ENCODE peak calls at places on chromosomes 5 and 9, in five cellular contexts. P is hippocampal formation; Q is activated CD8-positive, alpha-beta memory T cell treated with anti-CD3 and anti-CD28 coated beads for 48 hours; U is stimulated activated CD4-positive, alpha-beta T cell treated with anti-CD3 and anti-CD28 coated beads, Interleukin-4, amount 100 ng/mL, for 1 hour; B is PC-9. J is an unnamed sample.

GRCh38 chr9:91778031-91778430 is 172.0 kb downstream of the ROR2 start:
- DNase-seq in U (no peak), B (no peak), Q (no peak), P (no peak), J (no peak)

GRCh38 chr5:33558489-33558888 is 117.7 kb downstream of the TARS1 start:
- DNase-seq in Q (no peak), U (no peak), B (no peak), P (no peak), J (no peak)

GRCh38 chr5:168114444-168115017 is 176.9 kb upstream of the WWC1 start:
- DNase-seq in U (peak; percentile 16), Q (peak; percentile 23), P (no peak), B (peak; percentile 50), J (no peak)

GRCh38 chr9:24616858-24617257 is 71.2 kb upstream of the IZUMO3 start:
- DNase-seq in Q (no peak), P (no peak), U (no peak), B (no peak), J (no peak)

GRCh38 chr5:33736510-33736909 is 155.3 kb downstream of the ADAMTS12 start:
- DNase-seq in P (no peak), Q (no peak), B (no peak), U (no peak), J (no peak)

GRCh38 chr9:34927061-34927460 is 31.0 kb upstream of the PHF24 start:
- DNase-seq in Q (no peak), B (no peak), P (peak; percentile 11), U (no peak), J (no peak)

GRCh38 chr9:128322342-128323191 is at the start of the genes COQ4 and TRUB2:
- DNase-seq in U (peak; percentile 92), B (peak; percentile 88), P (peak; percentile 97), Q (peak; percentile 81), J (peak; percentile 83)

GRCh38 chr9:35814106-35814840 is 569 bp downstream of the HINT2 start:
- DNase-seq in P (peak; percentile 69), B (peak; percentile 48), Q (no peak), U (no peak), J (no peak)

GRCh38 chr5:90983148-90983547 is 400.0 kb downstream of the ARRDC3 start:
- DNase-seq in Q (no peak), B (peak; percentile 74), P (no peak), U (no peak), J (no peak)

J was measured in T1000.